ENCODE peak calls at places on chromosome 9, in four cellular contexts. One of them, this sample, is unnamed.

GRCh38 chr9:102237520-102237919 is 499.1 kb upstream of the GRIN3A start:
- DNase-seq in fibroblast of pulmonary artery: no peak
- DNase-seq in neural progenitor cell: no peak
- DNase-seq in CD4-positive, alpha-beta T cell: no peak
- DNase-seq in this sample: no peak

GRCh38 chr9:33469891-33470290 is 3.8 kb downstream of the NOL6 start:
- DNase-seq in fibroblast of pulmonary artery: no peak
- DNase-seq in neural progenitor cell: no peak
- DNase-seq in CD4-positive, alpha-beta T cell: no peak
- DNase-seq in this sample: no peak

GRCh38 chr9:93451762-93452709 is 551 bp downstream of the FAM120A start:
- DNase-seq in fibroblast of pulmonary artery: peak
- DNase-seq in neural progenitor cell: peak
- DNase-seq in CD4-positive, alpha-beta T cell: peak
- DNase-seq in this sample: no peak

GRCh38 chr9:13113751-13114150 is 165.7 kb downstream of the MPDZ start:
- DNase-seq in fibroblast of pulmonary artery: peak
- DNase-seq in neural progenitor cell: no peak
- DNase-seq in CD4-positive, alpha-beta T cell: no peak
- DNase-seq in this sample: no peak

GRCh38 chr9:112731971-112732370 is 14.1 kb upstream of the INIP start:
- DNase-seq in fibroblast of pulmonary artery: no peak
- DNase-seq in neural progenitor cell: no peak
- DNase-seq in CD4-positive, alpha-beta T cell: no peak
- DNase-seq in this sample: no peak

GRCh38 chr9:123318192-123318591 is 37.8 kb upstream of the CRB2 start:
- DNase-seq in fibroblast of pulmonary artery: no peak
- DNase-seq in neural progenitor cell: no peak
- DNase-seq in CD4-positive, alpha-beta T cell: no peak
- DNase-seq in this sample: no peak

GRCh38 chr9:124108216-124108615 is 96.6 kb downstream of the LHX2 start:
- DNase-seq in fibroblast of pulmonary artery: no peak
- DNase-seq in neural progenitor cell: no peak
- DNase-seq in CD4-positive, alpha-beta T cell: no peak
- DNase-seq in this sample: no peak

GRCh38 chr9:10479172-10479571 is 133.6 kb downstream of the PTPRD start:
- DNase-seq in fibroblast of pulmonary artery: no peak
- DNase-seq in neural progenitor cell: peak
- DNase-seq in CD4-positive, alpha-beta T cell: no peak
- DNase-seq in this sample: no peak

GRCh38 chr9:10226996-10227395 is 385.8 kb downstream of the PTPRD start:
- DNase-seq in fibroblast of pulmonary artery: no peak
- DNase-seq in neural progenitor cell: no peak
- DNase-seq in CD4-positive, alpha-beta T cell: no peak
- DNase-seq in this sample: no peak

GRCh38 chr9:128899566-128900322 is 17.8 kb downstream of the LRRC8A start:
- DNase-seq in fibroblast of pulmonary artery: no peak
- DNase-seq in neural progenitor cell: no peak
- DNase-seq in CD4-positive, alpha-beta T cell: no peak
- DNase-seq in this sample: peak

GRCh38 chr9:89841456-89841855 is 236.6 kb downstream of the GADD45G start:
- DNase-seq in fibroblast of pulmonary artery: no peak
- DNase-seq in neural progenitor cell: no peak
- DNase-seq in CD4-positive, alpha-beta T cell: no peak
- DNase-seq in this sample: no peak

GRCh38 chr9:125343518-125344284 is 82.1 kb downstream of the GAPVD1 start:
- DNase-seq in fibroblast of pulmonary artery: peak
- DNase-seq in neural progenitor cell: peak
- DNase-seq in CD4-positive, alpha-beta T cell: no peak
- DNase-seq in this sample: peak

GRCh38 chr9:79570449-79571308 is 1.1 kb upstream of the TLE4 start:
- DNase-seq in fibroblast of pulmonary artery: peak
- DNase-seq in neural progenitor cell: peak
- DNase-seq in CD4-positive, alpha-beta T cell: peak
- DNase-seq in this sample: peak

GRCh38 chr9:69637801-69638200 is 34.4 kb downstream of the APBA1 start:
- DNase-seq in fibroblast of pulmonary artery: peak
- DNase-seq in neural progenitor cell: no peak
- DNase-seq in CD4-positive, alpha-beta T cell: no peak
- DNase-seq in this sample: peak

GRCh38 chr9:96331236-96331947 is 29.4 kb upstream of the HSD17B3 start:
- DNase-seq in fibroblast of pulmonary artery: peak
- DNase-seq in neural progenitor cell: no peak
- DNase-seq in CD4-positive, alpha-beta T cell: no peak
- DNase-seq in this sample: peak

DNA sequence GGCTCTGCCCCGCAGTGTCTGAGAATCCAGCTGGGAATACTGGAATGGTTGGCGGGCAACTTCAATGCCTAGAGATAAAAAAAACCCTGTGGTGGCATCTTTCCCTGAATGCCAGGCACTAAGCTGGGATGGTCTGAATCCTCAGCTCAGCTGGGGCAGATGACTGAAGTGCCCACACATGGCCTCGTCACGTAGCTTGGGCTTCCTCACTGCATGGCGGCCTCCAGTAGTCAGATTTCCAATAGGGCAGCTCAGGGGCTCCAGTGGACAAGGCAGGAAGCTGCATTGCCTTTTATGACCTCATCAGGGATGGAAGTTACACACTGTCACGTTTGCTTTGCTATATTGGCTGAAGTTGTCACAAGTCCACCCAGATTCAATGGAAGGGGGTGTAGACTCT is 24.3 kb upstream of the FUBP3 start:
- DNase-seq in fibroblast of pulmonary artery: no peak
- DNase-seq in neural progenitor cell: no peak
- DNase-seq in CD4-positive, alpha-beta T cell: no peak
- DNase-seq in this sample: no peak
- TF ChIP-seq CTCF in fibroblast of pulmonary artery: no peak
- TF ChIP-seq CTCF in neural progenitor cell: no peak
- TF ChIP-seq CTCF in CD4-positive, alpha-beta T cell: no peak
- TF ChIP-seq CTCF in this sample: no peak

DNA sequence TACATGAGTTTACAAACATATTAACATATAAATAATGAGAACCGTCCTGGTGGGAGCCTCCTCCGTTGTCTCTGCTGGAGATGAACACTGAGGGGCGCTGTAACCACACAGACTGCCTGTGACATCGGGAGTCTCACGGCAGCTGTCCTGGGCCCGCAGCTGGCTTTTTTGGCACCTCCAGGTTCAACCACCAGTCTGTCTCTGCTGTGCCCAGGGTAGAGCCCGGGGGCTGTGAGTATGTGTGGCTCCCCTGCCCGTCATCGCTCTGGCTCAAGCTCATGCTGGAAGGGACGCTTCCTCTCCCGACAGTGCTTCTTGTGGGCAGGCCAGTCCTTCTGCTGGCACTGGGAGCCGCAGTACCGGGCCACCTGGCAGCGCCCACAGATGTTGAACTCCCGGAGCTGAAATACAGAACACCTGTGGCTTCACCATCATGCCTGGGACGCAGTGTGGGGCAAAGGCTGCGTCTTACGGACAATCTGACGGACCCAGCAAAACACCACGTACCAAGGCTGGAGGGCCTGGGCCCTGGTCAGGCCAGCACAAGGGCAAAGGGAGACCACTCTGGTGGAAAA is 3.6 kb upstream of the DPH7 start:
- DNase-seq in fibroblast of pulmonary artery: peak
- DNase-seq in neural progenitor cell: peak
- DNase-seq in CD4-positive, alpha-beta T cell: no peak
- DNase-seq in this sample: peak
- TF ChIP-seq CTCF in fibroblast of pulmonary artery: peak
- TF ChIP-seq CTCF in neural progenitor cell: peak
- TF ChIP-seq CTCF in CD4-positive, alpha-beta T cell: no peak
- TF ChIP-seq CTCF in this sample: peak

GRCh38 chr9:87954230-87954629 is 20.1 kb downstream of the CDK20 start:
- DNase-seq in fibroblast of pulmonary artery: no peak
- DNase-seq in neural progenitor cell: no peak
- DNase-seq in CD4-positive, alpha-beta T cell: no peak
- DNase-seq in this sample: no peak

GRCh38 chr9:87950296-87950695 is 24.0 kb downstream of the CDK20 start:
- DNase-seq in fibroblast of pulmonary artery: no peak
- DNase-seq in neural progenitor cell: no peak
- DNase-seq in CD4-positive, alpha-beta T cell: no peak
- DNase-seq in this sample: no peak

DNA sequence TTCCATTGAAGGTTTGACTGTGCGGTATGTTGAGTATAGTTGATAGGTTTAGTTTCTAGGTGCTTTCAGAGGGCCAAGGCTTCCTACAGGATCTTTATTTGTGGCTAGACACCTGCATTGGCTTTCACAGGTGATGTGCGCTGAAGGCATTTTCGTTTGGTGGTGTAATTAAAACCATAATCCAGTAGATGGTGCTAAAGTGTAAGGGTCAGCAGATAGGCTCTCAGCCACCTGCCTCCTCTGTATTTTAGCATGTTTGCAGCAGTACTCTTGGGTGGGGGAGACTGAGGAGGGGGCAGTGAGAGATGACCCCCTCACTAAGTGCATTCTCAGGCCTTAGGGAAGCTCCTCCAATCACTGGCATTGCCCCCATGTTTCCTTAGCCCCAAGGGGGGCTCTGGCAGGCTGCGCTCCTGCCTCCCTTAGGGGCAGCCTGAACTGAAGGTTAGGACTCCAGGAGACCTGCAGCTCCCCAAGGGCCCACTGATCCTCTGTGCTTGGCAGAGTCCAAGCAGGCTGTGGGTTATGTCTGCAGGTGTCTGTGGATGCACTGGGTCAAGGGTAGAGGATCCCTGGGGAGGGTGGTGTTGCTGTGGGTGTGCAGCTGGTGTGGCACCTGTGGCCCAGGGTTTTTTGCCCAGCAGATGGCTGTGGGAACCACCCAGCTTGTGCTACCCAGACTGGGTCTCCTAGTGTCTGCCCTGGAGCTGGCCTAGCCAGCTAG is 23.4 kb downstream of the CDK20 start:
- DNase-seq in fibroblast of pulmonary artery: peak
- DNase-seq in neural progenitor cell: peak
- DNase-seq in CD4-positive, alpha-beta T cell: no peak
- DNase-seq in this sample: peak
- TF ChIP-seq CTCF in fibroblast of pulmonary artery: peak
- TF ChIP-seq CTCF in neural progenitor cell: peak
- TF ChIP-seq CTCF in CD4-positive, alpha-beta T cell: peak
- TF ChIP-seq CTCF in this sample: peak

GRCh38 chr9:35791321-35791921 is at the start of gene NPR2:
- DNase-seq in fibroblast of pulmonary artery: peak
- DNase-seq in neural progenitor cell: peak
- DNase-seq in CD4-positive, alpha-beta T cell: no peak
- DNase-seq in this sample: peak
- TF ChIP-seq CTCF in fibroblast of pulmonary artery: no peak
- TF ChIP-seq CTCF in neural progenitor cell: no peak
- TF ChIP-seq CTCF in CD4-positive, alpha-beta T cell: no peak
- TF ChIP-seq CTCF in this sample: no peak